ENCODE peak calls at places on chromosomes 2 and 18, in five cellular contexts. S is GM12878, F is K562, Q is HepG2, K is HCT116. E is an unnamed sample.

GRCh38 chr2:45944075-45944474 is 292.6 kb downstream of the PRKCE start:
- DNase-seq in S (no peak), F (no peak), Q (no peak), K (peak; percentile 80), E (no peak)

GRCh38 chr2:120219291-120219690 is 3.9 kb downstream of the TMEM185B start:
- DNase-seq in S (no peak), F (no peak), Q (no peak), K (no peak), E (no peak)

GRCh38 chr2:38108907-38109731 is 33.2 kb upstream of the CYP1B1 start:
- DNase-seq in S (no peak), F (no peak), Q (no peak), K (no peak), E (no peak)

GRCh38 chr2:121659933-121660332 is 10.7 kb upstream of the CLASP1 start:
- DNase-seq in S (no peak), F (no peak), Q (peak; percentile 25), K (no peak), E (no peak)

GRCh38 chr2:32926708-32927084 is 20.1 kb upstream of the LTBP1 start:
- DNase-seq in S (no peak), F (no peak), Q (no peak), K (no peak), E (no peak)

GRCh38 chr2:180540761-180541160 is 439.6 kb upstream of the UBE2E3 start:
- DNase-seq in S (no peak), F (no peak), Q (no peak), K (no peak), E (no peak)

GRCh38 chr18:66168834-66169233 is 418.0 kb downstream of the CDH7 start:
- DNase-seq in S (no peak), F (no peak), Q (no peak), K (no peak), E (no peak)

GRCh38 chr2:98881153-98881650 is 54.8 kb downstream of the CRACDL start:
- DNase-seq in S (no peak), F (no peak), Q (no peak), K (no peak), E (no peak)

GRCh38 chr2:237859533-237860272 is at the start of gene RAMP1:
- DNase-seq in S (no peak), F (no peak), Q (no peak), K (no peak), E (peak; percentile 81)

GRCh38 chr2:15614545-15615309 is 23.1 kb downstream of the DDX1 start:
- DNase-seq in S (no peak), F (no peak), Q (no peak), K (no peak), E (no peak)

GRCh38 chr2:182649316-182649715 is 66.7 kb upstream of the DNAJC10 start:
- DNase-seq in S (no peak), F (no peak), Q (peak; percentile 57), K (peak; percentile 21), E (peak; percentile 38)

GRCh38 chr2:234708717-234709116 is 211.8 kb upstream of the ARL4C start:
- DNase-seq in S (no peak), F (no peak), Q (peak; percentile 75), K (no peak), E (no peak)

GRCh38 chr2:103788875-103789715 is 1027.3 kb downstream of the TMEM182 start:
- DNase-seq in S (no peak), F (no peak), Q (peak; percentile 4), K (no peak), E (no peak)

GRCh38 chr2:28359222-28360065 is 33.2 kb upstream of the FOSL2 start:
- DNase-seq in S (peak; percentile 57), F (peak; percentile 53), Q (peak; percentile 69), K (no peak), E (no peak)

GRCh38 chr18:48783616-48784520 is 166.9 kb downstream of the SMAD7 start:
- DNase-seq in S (no peak), F (no peak), Q (no peak), K (no peak), E (no peak)

GRCh38 chr2:45067859-45068642 is 58.8 kb upstream of the SIX2 start:
- DNase-seq in S (no peak), F (no peak), Q (no peak), K (no peak), E (no peak)

GRCh38 chr2:37615808-37616673 is 55.4 kb downstream of the CDC42EP3 start:
- DNase-seq in S (no peak), F (no peak), Q (no peak), K (no peak), E (no peak)

GRCh38 chr2:98769784-98770183 is 38.9 kb upstream of the MGAT4A start:
- DNase-seq in S (no peak), F (no peak), Q (peak; percentile 40), K (no peak), E (no peak)

GRCh38 chr18:48754993-48755473 is 195.7 kb downstream of the SMAD7 start:
- DNase-seq in S (peak; percentile 84), F (no peak), Q (no peak), K (no peak), E (no peak)

GRCh38 chr2:231604101-231604684 is 11.5 kb downstream of the TEX44 start:
- DNase-seq in S (no peak), F (no peak), Q (peak; percentile 36), K (no peak), E (no peak)

GRCh38 chr2:85681354-85681728 is 12.8 kb upstream of the GNLY start:
- DNase-seq in S (no peak), F (no peak), Q (no peak), K (no peak), E (no peak)

GRCh38 chr2:197878792-197879191 is 74.4 kb downstream of the PLCL1 start:
- DNase-seq in S (no peak), F (no peak), Q (no peak), K (no peak), E (no peak)

GRCh38 chr2:12167525-12168317 is 421.3 kb downstream of the LPIN1 start:
- DNase-seq in S (no peak), F (no peak), Q (peak; percentile 60), K (no peak), E (peak; percentile 46)

GRCh38 chr18:79274823-79275222 is 120.9 kb upstream of the NFATC1 start:
- DNase-seq in S (no peak), F (no peak), Q (no peak), K (no peak), E (no peak)

GRCh38 chr2:20682166-20682565 is 15.2 kb downstream of the GDF7 start:
- DNase-seq in S (no peak), F (peak; percentile 29), Q (peak; percentile 47), K (no peak), E (no peak)

GRCh38 chr2:238996331-238997136 is 148.6 kb downstream of the TWIST2 start:
- DNase-seq in S (no peak), F (no peak), Q (no peak), K (no peak), E (peak; percentile 5)

GRCh38 chr2:113757059-113757657 is 716 bp upstream of the SLC35F5 start:
- DNase-seq in S (no peak), F (no peak), Q (peak; percentile 23), K (no peak), E (no peak)

GRCh38 chr2:78418041-78418440 is 607.5 kb upstream of the REG3G start:
- DNase-seq in S (no peak), F (no peak), Q (no peak), K (no peak), E (no peak)

GRCh38 chr18:51522338-51522737 is 324.9 kb upstream of the MEX3C start:
- DNase-seq in S (no peak), F (no peak), Q (no peak), K (no peak), E (no peak)

GRCh38 chr2:15745907-15746306 is 154.2 kb downstream of the DDX1 start:
- DNase-seq in S (no peak), F (no peak), Q (no peak), K (no peak), E (no peak)

GRCh38 chr2:218436992-218437391 is 18.1 kb downstream of the VIL1 start:
- DNase-seq in S (no peak), F (no peak), Q (no peak), K (no peak), E (no peak)
- TF ChIP-seq REST in S (no peak), F (no peak), Q (no peak), K (no peak), E (no peak)

DNA sequence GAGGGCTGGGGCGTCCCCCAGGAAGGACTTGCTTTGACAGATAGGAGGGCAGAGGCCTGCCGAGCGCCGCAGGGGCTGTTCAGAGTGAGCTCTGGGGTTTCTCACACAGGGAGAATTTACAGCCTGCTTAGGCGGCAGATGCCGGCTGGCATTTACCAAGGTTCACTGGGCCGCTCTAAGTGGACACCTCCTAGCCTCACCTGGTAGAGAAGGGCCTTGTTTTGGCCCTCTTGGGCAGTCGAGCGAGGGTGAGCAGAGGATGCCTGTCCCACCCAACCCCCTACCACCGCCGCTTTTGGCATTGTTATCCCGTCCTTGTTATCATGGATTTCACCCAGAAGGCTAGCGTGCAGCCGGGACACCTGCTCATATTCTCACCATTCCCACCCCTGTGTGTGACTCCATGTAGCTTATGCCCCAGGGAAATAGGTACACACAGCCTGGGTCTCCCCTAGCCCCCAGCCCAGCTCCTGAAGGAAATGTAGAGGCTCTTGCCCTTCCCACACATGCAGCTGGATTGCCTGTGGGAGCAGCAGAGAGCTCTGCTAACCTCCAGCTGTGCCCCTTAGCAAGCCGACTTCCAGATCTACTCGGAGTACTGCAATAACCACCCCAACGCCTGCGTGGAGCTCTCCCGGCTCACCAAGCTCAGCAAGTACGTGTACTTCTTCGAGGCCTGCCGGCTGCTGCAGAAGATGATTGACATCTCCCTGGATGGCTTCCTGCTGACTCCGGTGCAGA is 52.4 kb downstream of the FAM168B start:
- DNase-seq in S (no peak), F (no peak), Q (no peak), K (no peak), E (no peak)
- TF ChIP-seq JUND in S (no peak), F (no peak), Q (no peak), K (no peak), E (no peak)

GRCh38 chr2:205685314-205686230 is 3.3 kb downstream of the NRP2 start:
- DNase-seq in S (no peak), F (no peak), Q (no peak), K (no peak), E (peak; percentile 76)
- TF ChIP-seq REST in S (no peak), F (no peak), Q (no peak), K (no peak), E (no peak)

GRCh38 chr2:102065675-102066252 is 74.0 kb downstream of the IL1R2 start:
- DNase-seq in S (no peak), F (peak; percentile 50), Q (peak; percentile 88), K (peak; percentile 16), E (no peak)
- TF ChIP-seq JUND in S (no peak), F (peak; percentile 89), Q (peak; percentile 95), K (peak; percentile 57), E (no peak)

E was measured in SK-N-SH.